ENCODE peak calls at places on chromosomes 5 and 9, in six cellular contexts. Y is left ventricle myocardium inferior, C is astrocyte of the cerebellum, L is GM12865, T is brain microvascular endothelial cell, W is hepatocyte. X is an unnamed sample.

GRCh38 chr9:21801683-21802417 is 586 bp upstream of the MTAP start:
- DNase-seq in Y (peak), C (peak), L (peak), T (peak), W (peak), X (no peak)

GRCh38 chr9:71303351-71303750 is 181.9 kb upstream of the TRPM3 start:
- DNase-seq in Y (no peak), C (no peak), L (no peak), T (no peak), W (no peak), X (no peak)

GRCh38 chr9:12817702-12818101 is 42.9 kb downstream of the LURAP1L start:
- DNase-seq in Y (no peak), C (no peak), L (no peak), T (peak), W (peak), X (no peak)

GRCh38 chr9:120475341-120475740 is 104.6 kb downstream of the CDK5RAP2 start:
- DNase-seq in Y (no peak), C (peak), L (no peak), T (peak), W (no peak), X (peak)

GRCh38 chr9:96158909-96159575 is 142.9 kb downstream of the HSD17B3 start:
- DNase-seq in Y (no peak), C (no peak), L (no peak), T (no peak), W (no peak), X (no peak)

GRCh38 chr5:118111956-118112355 is 876.4 kb downstream of the DTWD2 start:
- DNase-seq in Y (no peak), C (no peak), L (no peak), T (no peak), W (no peak), X (no peak)

GRCh38 chr9:83956288-83957028 is 23.6 kb downstream of the HNRNPK start:
- DNase-seq in Y (peak), C (no peak), L (peak), T (no peak), W (no peak), X (no peak)

GRCh38 chr5:3954633-3955032 is 359.0 kb downstream of the IRX1 start:
- DNase-seq in Y (no peak), C (no peak), L (no peak), T (no peak), W (no peak), X (no peak)

GRCh38 chr5:30040483-30041116 is 1152.9 kb upstream of the CDH6 start:
- DNase-seq in Y (no peak), C (peak), L (peak), T (peak), W (peak), X (no peak)
- TF ChIP-seq CTCF in Y (peak), C (peak), L (peak), T (peak), W (peak), X (peak)

GRCh38 chr5:173293817-173294672 is 34.2 kb downstream of the STC2 start:
- DNase-seq in Y (peak), C (peak), L (peak), T (peak), W (peak), X (peak)
- H3K4me3 ChIP-seq in Y (peak), C (no peak), L (peak), T (peak), W (no peak), X (no peak)

GRCh38 chr9:128636024-128636390 is 20.6 kb downstream of the DYNC2I2 start:
- DNase-seq in Y (peak), C (no peak), L (no peak), T (no peak), W (peak), X (no peak)
- TF ChIP-seq CTCF in Y (peak), C (peak), L (no peak), T (peak), W (peak), X (peak)

GRCh38 chr5:1538741-1539392 is 15.1 kb upstream of the LPCAT1 start:
- DNase-seq in Y (no peak), C (no peak), L (no peak), T (no peak), W (no peak), X (no peak)

GRCh38 chr5:1537166-1538154 is 13.7 kb upstream of the LPCAT1 start:
- DNase-seq in Y (no peak), C (no peak), L (peak), T (no peak), W (no peak), X (no peak)

GRCh38 chr5:1536298-1537165 is 12.8 kb upstream of the LPCAT1 start:
- DNase-seq in Y (no peak), C (no peak), L (peak), T (peak), W (no peak), X (no peak)

GRCh38 chr5:1538276-1538675 is 14.5 kb upstream of the LPCAT1 start:
- DNase-seq in Y (no peak), C (no peak), L (no peak), T (no peak), W (no peak), X (no peak)

DNA sequence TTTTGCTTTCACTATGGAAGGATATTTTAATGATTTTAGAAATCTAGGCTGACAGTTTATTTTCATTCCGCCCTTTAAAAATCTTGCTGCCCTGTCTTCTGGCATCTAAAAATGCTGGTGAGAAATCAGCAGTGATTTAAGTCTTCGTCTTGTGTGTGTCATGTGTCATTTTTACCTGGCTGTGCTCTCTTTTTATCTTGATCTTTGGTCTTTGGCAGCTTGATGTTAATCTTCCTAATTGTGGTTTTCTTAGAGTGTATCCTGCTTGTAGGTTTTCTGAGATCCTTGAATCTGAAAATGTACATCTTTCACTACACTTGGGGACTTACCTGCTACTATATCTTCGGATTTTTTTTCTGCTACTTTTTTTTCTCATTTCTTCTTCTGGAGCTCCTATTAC is 11.9 kb upstream of the LPCAT1 start:
- DNase-seq in Y (no peak), C (no peak), L (no peak), T (no peak), W (no peak), X (no peak)
- H3K4me3 ChIP-seq in Y (no peak), C (no peak), L (peak), T (no peak), W (no peak), X (no peak)

GRCh38 chr9:76419782-76420380 is 25.7 kb upstream of the RFK start:
- DNase-seq in Y (no peak), C (no peak), L (peak), T (no peak), W (peak), X (no peak)
- TF ChIP-seq CTCF in Y (peak), C (peak), L (peak), T (peak), W (peak), X (peak)

X was measured in AG09309.